ENCODE peak calls at places on chromosomes 11 and 22, in ten cellular contexts. One of them, this sample, is unnamed.

GRCh38 chr11:8355418-8355742 is 91.7 kb upstream of the LMO1 start:
- DNase-seq in H54: no peak
- DNase-seq in HCT116: no peak
- DNase-seq in fibroblast of mammary gland: no peak
- DNase-seq in IMR-90: no peak
- DNase-seq in lung microvascular endothelial cell: no peak
- DNase-seq in breast epithelium: no peak
- DNase-seq in stomach: no peak
- DNase-seq in thoracic aorta: no peak
- DNase-seq in fibroblast of lung: no peak
- DNase-seq in this sample: no peak

GRCh38 chr11:21710791-21711190 is 482.1 kb upstream of the ANO5 start:
- DNase-seq in H54: no peak
- DNase-seq in HCT116: no peak
- DNase-seq in fibroblast of mammary gland: no peak
- DNase-seq in IMR-90: no peak
- DNase-seq in lung microvascular endothelial cell: no peak
- DNase-seq in breast epithelium: no peak
- DNase-seq in stomach: no peak
- DNase-seq in thoracic aorta: no peak
- DNase-seq in fibroblast of lung: no peak
- DNase-seq in this sample: peak; percentile 20

GRCh38 chr22:24005201-24005600 is at the start of gene GSTT4:
- DNase-seq in H54: no peak
- DNase-seq in HCT116: no peak
- DNase-seq in fibroblast of mammary gland: no peak
- DNase-seq in IMR-90: no peak
- DNase-seq in lung microvascular endothelial cell: no peak
- DNase-seq in breast epithelium: no peak
- DNase-seq in stomach: peak; percentile 32
- DNase-seq in thoracic aorta: no peak
- DNase-seq in fibroblast of lung: no peak
- DNase-seq in this sample: no peak

GRCh38 chr11:61833478-61833877 is 5.4 kb downstream of the FADS2 start:
- DNase-seq in H54: no peak
- DNase-seq in HCT116: no peak
- DNase-seq in fibroblast of mammary gland: no peak
- DNase-seq in IMR-90: no peak
- DNase-seq in lung microvascular endothelial cell: no peak
- DNase-seq in breast epithelium: no peak
- DNase-seq in stomach: no peak
- DNase-seq in thoracic aorta: no peak
- DNase-seq in fibroblast of lung: no peak
- DNase-seq in this sample: no peak

GRCh38 chr11:91796999-91797398 is 427.6 kb upstream of the FAT3 start:
- DNase-seq in H54: no peak
- DNase-seq in HCT116: no peak
- DNase-seq in fibroblast of mammary gland: no peak
- DNase-seq in IMR-90: no peak
- DNase-seq in lung microvascular endothelial cell: no peak
- DNase-seq in breast epithelium: no peak
- DNase-seq in stomach: no peak
- DNase-seq in thoracic aorta: no peak
- DNase-seq in fibroblast of lung: peak; percentile 38
- DNase-seq in this sample: no peak

GRCh38 chr11:126359431-126360048 is 4.1 kb downstream of the ST3GAL4 start:
- DNase-seq in H54: no peak
- DNase-seq in HCT116: no peak
- DNase-seq in fibroblast of mammary gland: peak; percentile 91
- DNase-seq in IMR-90: peak; percentile 37
- DNase-seq in lung microvascular endothelial cell: no peak
- DNase-seq in breast epithelium: peak; percentile 61
- DNase-seq in stomach: no peak
- DNase-seq in thoracic aorta: no peak
- DNase-seq in fibroblast of lung: peak; percentile 70
- DNase-seq in this sample: peak; percentile 73

GRCh38 chr22:41658869-41659268 is 29.8 kb downstream of the SNU13 start:
- DNase-seq in H54: no peak
- DNase-seq in HCT116: no peak
- DNase-seq in fibroblast of mammary gland: no peak
- DNase-seq in IMR-90: no peak
- DNase-seq in lung microvascular endothelial cell: no peak
- DNase-seq in breast epithelium: no peak
- DNase-seq in stomach: no peak
- DNase-seq in thoracic aorta: no peak
- DNase-seq in fibroblast of lung: no peak
- DNase-seq in this sample: no peak

GRCh38 chr11:111846063-111846462 is 25.3 kb downstream of the ALG9 start:
- DNase-seq in H54: no peak
- DNase-seq in HCT116: no peak
- DNase-seq in fibroblast of mammary gland: peak; percentile 81
- DNase-seq in IMR-90: peak; percentile 87
- DNase-seq in lung microvascular endothelial cell: peak; percentile 41
- DNase-seq in breast epithelium: no peak
- DNase-seq in stomach: no peak
- DNase-seq in thoracic aorta: no peak
- DNase-seq in fibroblast of lung: peak; percentile 81
- DNase-seq in this sample: no peak

GRCh38 chr11:71215372-71215965 is 36.9 kb downstream of the SHANK2 start:
- DNase-seq in H54: no peak
- DNase-seq in HCT116: no peak
- DNase-seq in fibroblast of mammary gland: no peak
- DNase-seq in IMR-90: no peak
- DNase-seq in lung microvascular endothelial cell: no peak
- DNase-seq in breast epithelium: no peak
- DNase-seq in stomach: no peak
- DNase-seq in thoracic aorta: no peak
- DNase-seq in fibroblast of lung: no peak
- DNase-seq in this sample: no peak

GRCh38 chr22:23263651-23264555 is 83.6 kb downstream of the BCR start:
- DNase-seq in H54: no peak
- DNase-seq in HCT116: no peak
- DNase-seq in fibroblast of mammary gland: peak; percentile 15
- DNase-seq in IMR-90: no peak
- DNase-seq in lung microvascular endothelial cell: peak; percentile 59
- DNase-seq in breast epithelium: no peak
- DNase-seq in stomach: peak; percentile 59
- DNase-seq in thoracic aorta: no peak
- DNase-seq in fibroblast of lung: no peak
- DNase-seq in this sample: no peak

GRCh38 chr11:87722756-87723599 is 452.3 kb downstream of the RAB38 start:
- DNase-seq in H54: peak; percentile 2
- DNase-seq in HCT116: no peak
- DNase-seq in fibroblast of mammary gland: peak; percentile 23
- DNase-seq in IMR-90: peak; percentile 2
- DNase-seq in lung microvascular endothelial cell: peak; percentile 28
- DNase-seq in breast epithelium: no peak
- DNase-seq in stomach: peak; percentile 43
- DNase-seq in thoracic aorta: no peak
- DNase-seq in fibroblast of lung: peak; percentile 13
- DNase-seq in this sample: peak; percentile 38

GRCh38 chr11:119144825-119145476 is 3.9 kb upstream of the ABCG4 start:
- DNase-seq in H54: peak; percentile 83
- DNase-seq in HCT116: peak; percentile 78
- DNase-seq in fibroblast of mammary gland: peak; percentile 70
- DNase-seq in IMR-90: peak; percentile 68
- DNase-seq in lung microvascular endothelial cell: peak; percentile 75
- DNase-seq in breast epithelium: peak; percentile 30
- DNase-seq in stomach: peak; percentile 69
- DNase-seq in thoracic aorta: no peak
- DNase-seq in fibroblast of lung: peak; percentile 71
- DNase-seq in this sample: peak; percentile 87

GRCh38 chr11:78074756-78075155 is 4.9 kb downstream of the NDUFC2 start:
- DNase-seq in H54: no peak
- DNase-seq in HCT116: no peak
- DNase-seq in fibroblast of mammary gland: no peak
- DNase-seq in IMR-90: no peak
- DNase-seq in lung microvascular endothelial cell: no peak
- DNase-seq in breast epithelium: no peak
- DNase-seq in stomach: no peak
- DNase-seq in thoracic aorta: no peak
- DNase-seq in fibroblast of lung: no peak
- DNase-seq in this sample: no peak

GRCh38 chr22:17368144-17368726 is 1.0 kb upstream of the CECR2 start:
- DNase-seq in H54: no peak
- DNase-seq in HCT116: no peak
- DNase-seq in fibroblast of mammary gland: no peak
- DNase-seq in IMR-90: no peak
- DNase-seq in lung microvascular endothelial cell: no peak
- DNase-seq in breast epithelium: no peak
- DNase-seq in stomach: no peak
- DNase-seq in thoracic aorta: no peak
- DNase-seq in fibroblast of lung: no peak
- DNase-seq in this sample: no peak

GRCh38 chr11:104556606-104557301 is 341.5 kb downstream of the CASP12 start:
- DNase-seq in H54: no peak
- DNase-seq in HCT116: no peak
- DNase-seq in fibroblast of mammary gland: no peak
- DNase-seq in IMR-90: no peak
- DNase-seq in lung microvascular endothelial cell: no peak
- DNase-seq in breast epithelium: no peak
- DNase-seq in stomach: no peak
- DNase-seq in thoracic aorta: no peak
- DNase-seq in fibroblast of lung: no peak
- DNase-seq in this sample: no peak

GRCh38 chr11:47184711-47185304 is 1.4 kb downstream of the PACSIN3 start:
- DNase-seq in H54: no peak
- DNase-seq in HCT116: no peak
- DNase-seq in fibroblast of mammary gland: no peak
- DNase-seq in IMR-90: no peak
- DNase-seq in lung microvascular endothelial cell: no peak
- DNase-seq in breast epithelium: no peak
- DNase-seq in stomach: peak; percentile 87
- DNase-seq in thoracic aorta: no peak
- DNase-seq in fibroblast of lung: no peak
- DNase-seq in this sample: peak; percentile 70

GRCh38 chr11:63782749-63783148 is 14.2 kb upstream of the ZFTA start:
- DNase-seq in H54: no peak
- DNase-seq in HCT116: no peak
- DNase-seq in fibroblast of mammary gland: no peak
- DNase-seq in IMR-90: no peak
- DNase-seq in lung microvascular endothelial cell: no peak
- DNase-seq in breast epithelium: no peak
- DNase-seq in stomach: no peak
- DNase-seq in thoracic aorta: no peak
- DNase-seq in fibroblast of lung: no peak
- DNase-seq in this sample: no peak

GRCh38 chr22:35914665-35915476 is 113.8 kb downstream of the RBFOX2 start:
- DNase-seq in H54: peak; percentile 15
- DNase-seq in HCT116: peak; percentile 80
- DNase-seq in fibroblast of mammary gland: peak; percentile 91
- DNase-seq in IMR-90: peak; percentile 91
- DNase-seq in lung microvascular endothelial cell: peak; percentile 87
- DNase-seq in breast epithelium: peak; percentile 61
- DNase-seq in stomach: peak; percentile 58
- DNase-seq in thoracic aorta: peak; percentile 33
- DNase-seq in fibroblast of lung: peak; percentile 90
- DNase-seq in this sample: peak; percentile 90

GRCh38 chr11:114151631-114152030 is 92.1 kb downstream of the ZBTB16 start:
- DNase-seq in H54: no peak
- DNase-seq in HCT116: no peak
- DNase-seq in fibroblast of mammary gland: no peak
- DNase-seq in IMR-90: no peak
- DNase-seq in lung microvascular endothelial cell: no peak
- DNase-seq in breast epithelium: no peak
- DNase-seq in stomach: no peak
- DNase-seq in thoracic aorta: no peak
- DNase-seq in fibroblast of lung: no peak
- DNase-seq in this sample: no peak

GRCh38 chr11:92596596-92597317 is 372.1 kb downstream of the FAT3 start:
- DNase-seq in H54: no peak
- DNase-seq in HCT116: no peak
- DNase-seq in fibroblast of mammary gland: no peak
- DNase-seq in IMR-90: no peak
- DNase-seq in lung microvascular endothelial cell: no peak
- DNase-seq in breast epithelium: no peak
- DNase-seq in stomach: no peak
- DNase-seq in thoracic aorta: no peak
- DNase-seq in fibroblast of lung: peak; percentile 63
- DNase-seq in this sample: no peak

GRCh38 chr11:65791719-65792213 is 4.9 kb downstream of the OVOL1 start:
- DNase-seq in H54: no peak
- DNase-seq in HCT116: no peak
- DNase-seq in fibroblast of mammary gland: no peak
- DNase-seq in IMR-90: no peak
- DNase-seq in lung microvascular endothelial cell: no peak
- DNase-seq in breast epithelium: peak; percentile 77
- DNase-seq in stomach: peak; percentile 62
- DNase-seq in thoracic aorta: no peak
- DNase-seq in fibroblast of lung: peak; percentile 22
- DNase-seq in this sample: no peak

GRCh38 chr11:42524534-42525227 is 787.1 kb upstream of the API5 start:
- DNase-seq in H54: peak; percentile 25
- DNase-seq in HCT116: no peak
- DNase-seq in fibroblast of mammary gland: peak; percentile 51
- DNase-seq in IMR-90: no peak
- DNase-seq in lung microvascular endothelial cell: peak; percentile 31
- DNase-seq in breast epithelium: peak; percentile 24
- DNase-seq in stomach: peak; percentile 45
- DNase-seq in thoracic aorta: no peak
- DNase-seq in fibroblast of lung: peak; percentile 81
- DNase-seq in this sample: peak; percentile 85

GRCh38 chr22:20062043-20062765 is 17.8 kb upstream of the DGCR8 start:
- DNase-seq in H54: peak; percentile 65
- DNase-seq in HCT116: no peak
- DNase-seq in fibroblast of mammary gland: no peak
- DNase-seq in IMR-90: no peak
- DNase-seq in lung microvascular endothelial cell: no peak
- DNase-seq in breast epithelium: no peak
- DNase-seq in stomach: no peak
- DNase-seq in thoracic aorta: no peak
- DNase-seq in fibroblast of lung: no peak
- DNase-seq in this sample: no peak

GRCh38 chr11:125935056-125935455 is 10.8 kb upstream of the VSIG10L2 start:
- DNase-seq in H54: no peak
- DNase-seq in HCT116: no peak
- DNase-seq in fibroblast of mammary gland: no peak
- DNase-seq in IMR-90: no peak
- DNase-seq in lung microvascular endothelial cell: no peak
- DNase-seq in breast epithelium: no peak
- DNase-seq in stomach: no peak
- DNase-seq in thoracic aorta: no peak
- DNase-seq in fibroblast of lung: no peak
- DNase-seq in this sample: no peak

GRCh38 chr22:19635644-19636043 is 78.7 kb upstream of the SEPTIN5 start:
- DNase-seq in H54: no peak
- DNase-seq in HCT116: no peak
- DNase-seq in fibroblast of mammary gland: no peak
- DNase-seq in IMR-90: no peak
- DNase-seq in lung microvascular endothelial cell: no peak
- DNase-seq in breast epithelium: no peak
- DNase-seq in stomach: no peak
- DNase-seq in thoracic aorta: no peak
- DNase-seq in fibroblast of lung: no peak
- DNase-seq in this sample: no peak

GRCh38 chr22:41568811-41569210 is 8.0 kb downstream of the CSDC2 start:
- DNase-seq in H54: no peak
- DNase-seq in HCT116: no peak
- DNase-seq in fibroblast of mammary gland: no peak
- DNase-seq in IMR-90: no peak
- DNase-seq in lung microvascular endothelial cell: no peak
- DNase-seq in breast epithelium: no peak
- DNase-seq in stomach: no peak
- DNase-seq in thoracic aorta: no peak
- DNase-seq in fibroblast of lung: no peak
- DNase-seq in this sample: no peak

GRCh38 chr11:132186699-132187098 is 816.3 kb downstream of the NTM start:
- DNase-seq in H54: no peak
- DNase-seq in HCT116: no peak
- DNase-seq in fibroblast of mammary gland: no peak
- DNase-seq in IMR-90: no peak
- DNase-seq in lung microvascular endothelial cell: no peak
- DNase-seq in breast epithelium: no peak
- DNase-seq in stomach: no peak
- DNase-seq in thoracic aorta: no peak
- DNase-seq in fibroblast of lung: no peak
- DNase-seq in this sample: no peak

GRCh38 chr11:12973529-12974181 is 35.5 kb upstream of the RASSF10 start:
- DNase-seq in H54: no peak
- DNase-seq in HCT116: no peak
- DNase-seq in fibroblast of mammary gland: no peak
- DNase-seq in IMR-90: no peak
- DNase-seq in lung microvascular endothelial cell: no peak
- DNase-seq in breast epithelium: no peak
- DNase-seq in stomach: no peak
- DNase-seq in thoracic aorta: no peak
- DNase-seq in fibroblast of lung: peak; percentile 27
- DNase-seq in this sample: no peak

This sample was measured in hepatocyte.